ENCODE peak calls at places on chromosomes 12 and 14, in six cellular contexts. G is OCI-LY7, K is neural crest cell, H is glutamatergic neuron, F is Panc1, D is progenitor cell of endocrine pancreas. X is an unnamed sample.

GRCh38 chr12:57135939-57136338 is 7.7 kb downstream of the LRP1 start:
- DNase-seq in G (no peak), K (peak), H (no peak), F (no peak), D (no peak), X (no peak)

GRCh38 chr12:45336762-45337596 is 121.1 kb downstream of the ANO6 start:
- DNase-seq in G (no peak), K (no peak), H (no peak), F (no peak), D (no peak), X (no peak)

GRCh38 chr12:82359115-82359478 is 768 bp downstream of the METTL25 start:
- DNase-seq in G (peak), K (no peak), H (peak), F (no peak), D (no peak), X (no peak)

GRCh38 chr12:106039646-106040404 is 98.9 kb downstream of the NUAK1 start:
- DNase-seq in G (no peak), K (no peak), H (no peak), F (no peak), D (no peak), X (no peak)

GRCh38 chr14:59253527-59253926 is 65.1 kb downstream of the DAAM1 start:
- DNase-seq in G (peak), K (no peak), H (no peak), F (no peak), D (no peak), X (no peak)

GRCh38 chr12:107349008-107349747 is 255.8 kb upstream of the CRY1 start:
- DNase-seq in G (no peak), K (no peak), H (no peak), F (peak), D (no peak), X (no peak)

GRCh38 chr12:116534341-116535121 is 24.6 kb upstream of the MAP1LC3B2 start:
- DNase-seq in G (no peak), K (no peak), H (peak), F (no peak), D (no peak), X (no peak)

GRCh38 chr12:28209782-28210181 is 19.5 kb downstream of the CCDC91 start:
- DNase-seq in G (peak), K (no peak), H (no peak), F (no peak), D (no peak), X (no peak)

GRCh38 chr12:4246116-4246515 is 27.4 kb upstream of the CCND2 start:
- DNase-seq in G (no peak), K (no peak), H (no peak), F (no peak), D (no peak), X (no peak)

GRCh38 chr12:112998997-112999767 is 20.9 kb downstream of the OAS2 start:
- DNase-seq in G (peak), K (no peak), H (no peak), F (no peak), D (no peak), X (no peak)

GRCh38 chr14:74558655-74559054 is 53.4 kb downstream of the LTBP2 start:
- DNase-seq in G (no peak), K (no peak), H (no peak), F (no peak), D (no peak), X (no peak)

GRCh38 chr12:72272731-72273498 is 745 bp downstream of the TRHDE start:
- DNase-seq in G (no peak), K (peak), H (peak), F (no peak), D (peak), X (peak)
- TF ChIP-seq CTCF in G (no peak), K (no peak), H (peak), F (peak), D (peak), X (no peak)

GRCh38 chr14:63544641-63545234 is 1.6 kb upstream of the PPP2R5E start:
- DNase-seq in G (peak), K (no peak), H (no peak), F (no peak), D (no peak), X (no peak)
- TF ChIP-seq CTCF in G (peak), K (peak), H (no peak), F (no peak), D (no peak), X (peak)

DNA sequence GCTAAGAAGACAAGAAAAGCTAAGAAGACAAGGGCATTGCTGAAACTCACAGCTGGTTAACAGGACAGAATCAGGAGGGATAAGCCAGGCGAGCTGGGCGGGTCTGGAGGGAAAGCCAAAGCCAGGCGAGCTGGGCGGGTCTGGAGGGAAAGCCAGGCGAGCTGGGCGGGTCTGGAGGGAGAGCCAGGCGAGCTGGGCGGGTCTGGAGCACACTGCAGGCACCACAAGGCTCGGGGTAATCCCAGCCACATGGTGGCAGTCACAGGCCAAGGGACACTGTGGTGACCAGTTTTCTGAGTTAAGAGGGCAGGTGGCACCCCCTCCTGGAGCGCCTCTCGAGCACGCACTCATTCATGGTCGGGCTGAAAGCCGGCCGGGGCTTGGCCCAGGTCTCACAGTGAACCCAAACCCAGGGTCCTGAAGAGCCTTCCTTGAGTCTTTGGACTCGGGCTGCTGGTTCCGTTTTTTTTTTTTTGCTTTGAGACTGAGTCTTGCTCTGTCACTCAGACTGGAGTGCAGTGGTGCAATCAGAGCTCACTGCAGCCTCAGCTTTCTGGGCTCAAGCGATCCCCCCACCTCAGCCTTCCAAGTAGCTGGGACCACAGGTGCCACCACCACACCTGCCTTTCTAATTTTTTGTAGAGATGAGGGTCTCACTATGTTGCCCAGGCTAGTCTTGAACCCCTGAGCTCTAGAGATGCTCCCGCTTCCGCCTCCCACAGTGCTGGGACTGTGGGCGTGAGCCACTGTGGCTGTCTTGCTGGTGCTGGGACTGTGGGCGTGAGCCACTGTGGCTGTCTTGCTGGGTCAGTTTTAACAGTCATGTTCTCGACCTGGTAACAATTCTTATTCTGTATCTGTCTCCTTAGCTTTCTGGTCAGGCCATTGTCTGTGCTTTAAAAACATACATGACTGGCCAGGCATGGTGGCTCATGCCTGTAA is 40.2 kb downstream of the HSP90AA1 start:
- DNase-seq in G (peak), K (peak), H (peak), F (no peak), D (peak), X (no peak)
- TF ChIP-seq CTCF in G (peak), K (peak), H (no peak), F (no peak), D (peak), X (peak)

GRCh38 chr12:6057693-6058092 is 66.8 kb downstream of the VWF start:
- DNase-seq in G (no peak), K (peak), H (peak), F (no peak), D (peak), X (no peak)

GRCh38 chr12:6053541-6053940 is 70.9 kb downstream of the VWF start:
- DNase-seq in G (no peak), K (no peak), H (no peak), F (no peak), D (no peak), X (no peak)

GRCh38 chr12:6059221-6059620 is 65.2 kb downstream of the VWF start:
- DNase-seq in G (no peak), K (no peak), H (no peak), F (no peak), D (no peak), X (no peak)

GRCh38 chr12:6058481-6059161 is 65.8 kb downstream of the VWF start:
- DNase-seq in G (no peak), K (no peak), H (no peak), F (no peak), D (no peak), X (no peak)

DNA sequence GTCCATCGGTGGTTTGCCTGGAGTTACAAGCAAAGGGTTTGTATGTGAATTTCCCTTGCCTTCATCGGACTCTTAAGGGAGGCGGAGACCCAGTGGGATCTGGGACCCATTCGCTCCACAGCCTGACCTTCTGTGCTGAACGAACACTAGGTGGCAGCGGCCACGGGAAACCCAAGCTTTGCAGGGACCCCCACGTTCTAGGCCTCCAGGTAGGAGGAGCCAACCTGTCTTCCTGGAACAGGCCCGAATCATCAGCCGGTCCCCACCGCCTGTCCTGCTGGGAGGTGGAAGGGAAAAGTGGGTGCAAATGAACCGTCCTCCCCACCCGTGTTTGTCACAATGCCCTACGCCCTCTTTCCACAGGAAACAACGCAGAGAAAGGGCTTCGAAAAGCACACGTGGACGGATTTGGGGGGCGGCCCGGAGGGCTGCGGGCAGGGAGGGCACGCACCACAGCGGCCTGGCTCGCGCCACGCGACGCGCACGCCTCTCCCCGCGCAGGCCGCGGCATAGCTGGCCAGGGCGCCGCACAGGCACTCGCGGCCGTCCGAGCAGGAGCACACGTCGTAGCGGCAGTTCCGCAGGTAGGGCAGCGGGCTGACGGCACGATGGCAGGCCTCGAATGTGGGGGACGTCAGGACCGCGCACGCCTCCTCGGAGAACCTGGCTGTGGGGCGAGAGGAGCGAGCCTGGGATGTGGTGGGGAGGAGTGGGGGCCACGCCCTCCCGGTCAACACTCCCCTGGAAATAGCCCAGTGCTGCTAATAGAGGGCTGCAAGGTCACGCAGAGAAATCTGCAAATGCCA is 67.9 kb downstream of the VWF start:
- DNase-seq in G (peak), K (peak), H (peak), F (no peak), D (no peak), X (no peak)
- TF ChIP-seq CTCF in G (peak), K (peak), H (peak), F (peak), D (peak), X (peak)

GRCh38 chr14:70827366-70828151 is 18.2 kb upstream of the MAP3K9 start:
- DNase-seq in G (no peak), K (no peak), H (no peak), F (no peak), D (no peak), X (no peak)
- TF ChIP-seq CTCF in G (no peak), K (no peak), H (no peak), F (peak), D (no peak), X (peak)

GRCh38 chr12:71556471-71556870 is 107.2 kb downstream of the ZFC3H1 start:
- DNase-seq in G (no peak), K (no peak), H (no peak), F (no peak), D (no peak), X (no peak)

GRCh38 chr12:71546322-71546861 is 106.8 kb downstream of the LGR5 start:
- DNase-seq in G (no peak), K (no peak), H (no peak), F (no peak), D (no peak), X (no peak)

GRCh38 chr12:71552728-71553501 is 110.7 kb downstream of the ZFC3H1 start:
- DNase-seq in G (no peak), K (no peak), H (no peak), F (no peak), D (no peak), X (no peak)

GRCh38 chr12:71548906-71549305 is 109.3 kb downstream of the LGR5 start:
- DNase-seq in G (no peak), K (no peak), H (no peak), F (no peak), D (no peak), X (no peak)

GRCh38 chr12:71551529-71551928 is 111.9 kb downstream of the LGR5 start:
- DNase-seq in G (peak), K (no peak), H (no peak), F (no peak), D (no peak), X (no peak)
- TF ChIP-seq CTCF in G (peak), K (peak), H (no peak), F (peak), D (peak), X (peak)